ENCODE peak calls at places on chromosome 7, in four cellular contexts. R, J, K and O are unnamed samples.

GRCh38 chr7:134514106-134514505 is 13.3 kb upstream of the AKR1B10 start:
- DNase-seq in R (no peak), J (no peak), K (no peak), O (no peak)

GRCh38 chr7:103833401-103833800 is 156.1 kb downstream of the RELN start:
- DNase-seq in R (no peak), J (no peak), K (no peak), O (peak)

GRCh38 chr7:101486056-101486763 is 123.5 kb downstream of the COL26A1 start:
- DNase-seq in R (no peak), J (no peak), K (no peak), O (no peak)

GRCh38 chr7:31051598-31052503 is at the start of gene ADCYAP1R1:
- DNase-seq in R (no peak), J (no peak), K (no peak), O (no peak)

GRCh38 chr7:114310344-114311118 is 104.1 kb upstream of the FOXP2 start:
- DNase-seq in R (no peak), J (no peak), K (no peak), O (no peak)

GRCh38 chr7:23022258-23022745 is 8.4 kb upstream of the HYCC1 start:
- DNase-seq in R (no peak), J (no peak), K (no peak), O (no peak)

GRCh38 chr7:155002411-155003214 is at the start of gene PAXIP1:
- DNase-seq in R (peak), J (peak), K (peak), O (peak)

GRCh38 chr7:102989161-102989560 is 76.4 kb downstream of the LRRC17 start:
- DNase-seq in R (no peak), J (peak), K (no peak), O (no peak)

GRCh38 chr7:26897928-26898327 is 33.5 kb upstream of the SKAP2 start:
- DNase-seq in R (no peak), J (no peak), K (no peak), O (no peak)

GRCh38 chr7:110043514-110043913 is 1047.4 kb upstream of the LRRN3 start:
- DNase-seq in R (no peak), J (no peak), K (no peak), O (no peak)

GRCh38 chr7:8365499-8366110 is 67.8 kb upstream of the NXPH1 start:
- DNase-seq in R (no peak), J (peak), K (no peak), O (peak)

GRCh38 chr7:42096681-42097637 is 140.1 kb downstream of the GLI3 start:
- DNase-seq in R (no peak), J (no peak), K (no peak), O (peak)

GRCh38 chr7:4682621-4683042 is 537 bp downstream of the FOXK1 start:
- DNase-seq in R (no peak), J (no peak), K (peak), O (peak)
- TF ChIP-seq MYC in R (no peak), J (peak), K (no peak), O (no peak)

GRCh38 chr7:133502498-133502897 is 249.6 kb downstream of the EXOC4 start:
- DNase-seq in R (no peak), J (no peak), K (no peak), O (no peak)
- H3K4me3 ChIP-seq in R (no peak), J (no peak), K (no peak), O (no peak)

DNA sequence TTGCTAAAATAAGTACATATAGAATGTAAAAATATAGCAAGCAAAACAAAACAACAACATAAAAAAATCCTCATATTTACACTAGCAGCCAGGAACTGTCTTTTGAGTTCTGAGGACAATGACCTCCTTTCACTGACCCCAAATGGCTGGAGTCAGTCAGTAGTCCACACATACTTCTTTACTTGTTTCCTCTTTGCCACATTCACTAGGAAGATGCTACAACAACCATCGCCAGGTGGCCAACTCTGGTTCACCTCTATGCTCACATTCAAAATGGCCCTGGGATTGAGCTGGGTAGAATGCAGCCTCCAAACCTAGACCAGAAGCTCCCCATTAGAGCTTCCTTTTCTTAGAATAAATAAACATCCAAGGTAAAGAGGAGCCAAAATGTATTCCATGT is 356.2 kb downstream of the PLXNA4 start:
- DNase-seq in R (no peak), J (no peak), K (no peak), O (no peak)
- TF ChIP-seq CTCF in R (no peak), J (no peak), K (no peak), O (no peak)

DNA sequence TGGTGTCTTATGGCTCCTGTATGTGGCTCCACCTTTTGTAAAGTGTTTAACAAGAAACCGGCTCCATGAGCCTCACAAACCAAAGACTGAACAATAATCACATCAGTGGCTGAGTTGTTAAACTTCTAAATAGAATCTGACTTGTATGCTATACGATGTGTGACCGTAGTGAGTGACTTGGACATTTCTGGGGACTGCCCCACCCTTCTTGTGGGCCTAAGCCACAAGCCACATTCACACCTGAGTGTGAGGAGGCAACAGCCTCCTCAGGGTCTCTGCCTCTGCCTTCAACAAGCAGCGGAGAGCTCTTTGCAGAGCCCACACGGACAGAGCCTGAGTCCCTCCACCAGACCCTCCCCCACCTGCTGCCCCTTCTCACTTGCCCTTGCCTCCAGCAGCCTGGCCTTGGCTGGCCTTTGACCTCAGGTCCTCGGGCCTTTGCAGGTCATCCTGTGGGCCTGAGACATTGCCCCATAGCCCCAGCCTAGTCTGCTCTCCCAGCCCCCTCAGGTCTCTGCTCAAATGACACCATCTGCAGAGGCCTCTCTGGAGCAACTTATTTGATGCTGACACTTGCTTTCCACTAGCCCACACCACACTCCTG is 156.8 kb upstream of the TNS3 start:
- DNase-seq in R (no peak), J (peak), K (no peak), O (no peak)
- TF ChIP-seq MYC in R (no peak), J (no peak), K (no peak), O (no peak)

DNA sequence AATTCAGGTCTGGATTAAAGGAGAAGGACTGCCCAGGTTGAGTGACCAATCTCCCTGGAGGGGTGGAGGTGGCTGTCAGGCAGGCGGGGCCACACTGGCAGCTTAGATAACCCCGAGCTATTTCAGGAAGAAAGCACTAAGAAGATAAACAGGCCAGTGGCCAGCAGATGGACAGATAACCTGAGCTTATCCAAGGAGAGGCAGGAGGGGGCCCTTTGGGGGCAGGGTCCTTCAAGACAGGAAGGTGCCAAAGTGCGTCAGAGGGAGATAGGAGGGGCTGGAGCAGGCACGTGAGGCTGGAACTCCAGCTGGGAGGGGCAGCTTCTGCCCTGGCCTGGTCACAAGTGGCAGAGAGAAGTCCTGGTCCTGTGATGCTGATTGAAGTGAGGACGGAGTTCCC is 29.8 kb upstream of the PODXL start:
- DNase-seq in R (no peak), J (no peak), K (peak), O (no peak)
- H3K4me3 ChIP-seq in R (no peak), J (no peak), K (no peak), O (no peak)

GRCh38 chr7:43509906-43510305 is 73.0 kb upstream of the STK17A start:
- DNase-seq in R (no peak), J (no peak), K (no peak), O (no peak)

GRCh38 chr7:43508434-43508833 is 74.5 kb upstream of the STK17A start:
- DNase-seq in R (no peak), J (no peak), K (no peak), O (no peak)

GRCh38 chr7:43513236-43513635 is 69.7 kb upstream of the STK17A start:
- DNase-seq in R (no peak), J (no peak), K (peak), O (no peak)

GRCh38 chr7:43511769-43512515 is 71.0 kb upstream of the STK17A start:
- DNase-seq in R (no peak), J (no peak), K (no peak), O (no peak)

GRCh38 chr7:43511029-43511428 is 71.9 kb upstream of the STK17A start:
- DNase-seq in R (no peak), J (peak), K (no peak), O (no peak)
- TF ChIP-seq CTCF in R (no peak), J (peak), K (no peak), O (no peak)